ENCODE peak calls at places on chromosomes 4 and X, in six cellular contexts. One of them, this sample, is unnamed.

GRCh38 chr4:26746742-26747351 is 113.8 kb upstream of the STIM2 start:
- DNase-seq in GM12878: peak
- DNase-seq in SK-N-SH: no peak
- DNase-seq in K562: peak
- DNase-seq in HepG2: no peak
- DNase-seq in H1: no peak
- DNase-seq in this sample: no peak

GRCh38 chrX:40105791-40106676 is 8.3 kb upstream of the BCOR start:
- DNase-seq in GM12878: no peak
- DNase-seq in SK-N-SH: peak
- DNase-seq in K562: peak
- DNase-seq in HepG2: no peak
- DNase-seq in H1: peak
- DNase-seq in this sample: peak

GRCh38 chr4:96766359-96766758 is 926.5 kb downstream of the PDHA2 start:
- DNase-seq in GM12878: no peak
- DNase-seq in SK-N-SH: no peak
- DNase-seq in K562: no peak
- DNase-seq in HepG2: no peak
- DNase-seq in H1: no peak
- DNase-seq in this sample: no peak

GRCh38 chrX:40267334-40268118 is 169.8 kb upstream of the BCOR start:
- DNase-seq in GM12878: peak
- DNase-seq in SK-N-SH: no peak
- DNase-seq in K562: no peak
- DNase-seq in HepG2: no peak
- DNase-seq in H1: no peak
- DNase-seq in this sample: peak

GRCh38 chr4:87073570-87074470 is 139.0 kb downstream of the AFF1 start:
- DNase-seq in GM12878: peak
- DNase-seq in SK-N-SH: peak
- DNase-seq in K562: no peak
- DNase-seq in HepG2: no peak
- DNase-seq in H1: no peak
- DNase-seq in this sample: no peak

GRCh38 chr4:27666943-27667342 is 806.3 kb downstream of the STIM2 start:
- DNase-seq in GM12878: no peak
- DNase-seq in SK-N-SH: peak
- DNase-seq in K562: peak
- DNase-seq in HepG2: no peak
- DNase-seq in H1: no peak
- DNase-seq in this sample: no peak

GRCh38 chr4:188197566-188197965 is 58.3 kb downstream of the TRIML1 start:
- DNase-seq in GM12878: no peak
- DNase-seq in SK-N-SH: no peak
- DNase-seq in K562: no peak
- DNase-seq in HepG2: no peak
- DNase-seq in H1: no peak
- DNase-seq in this sample: no peak

GRCh38 chr4:3436798-3437581 is 4.8 kb upstream of the HGFAC start:
- DNase-seq in GM12878: peak
- DNase-seq in SK-N-SH: no peak
- DNase-seq in K562: no peak
- DNase-seq in HepG2: no peak
- DNase-seq in H1: no peak
- DNase-seq in this sample: no peak

GRCh38 chr4:147160908-147161513 is 215.3 kb upstream of the TTC29 start:
- DNase-seq in GM12878: no peak
- DNase-seq in SK-N-SH: peak
- DNase-seq in K562: peak
- DNase-seq in HepG2: peak
- DNase-seq in H1: no peak
- DNase-seq in this sample: peak

GRCh38 chr4:80878218-80878617 is 152.3 kb upstream of the BMP3 start:
- DNase-seq in GM12878: no peak
- DNase-seq in SK-N-SH: no peak
- DNase-seq in K562: no peak
- DNase-seq in HepG2: no peak
- DNase-seq in H1: no peak
- DNase-seq in this sample: no peak

GRCh38 chr4:36244257-36245084 is at the start of gene ARAP2:
- DNase-seq in GM12878: no peak
- DNase-seq in SK-N-SH: peak
- DNase-seq in K562: peak
- DNase-seq in HepG2: no peak
- DNase-seq in H1: peak
- DNase-seq in this sample: peak

GRCh38 chr4:36237366-36238353 is 6.7 kb downstream of the ARAP2 start:
- DNase-seq in GM12878: no peak
- DNase-seq in SK-N-SH: no peak
- DNase-seq in K562: no peak
- DNase-seq in HepG2: no peak
- DNase-seq in H1: no peak
- DNase-seq in this sample: no peak

GRCh38 chr4:36243355-36244256 is 708 bp downstream of the ARAP2 start:
- DNase-seq in GM12878: no peak
- DNase-seq in SK-N-SH: peak
- DNase-seq in K562: no peak
- DNase-seq in HepG2: no peak
- DNase-seq in H1: peak
- DNase-seq in this sample: peak

GRCh38 chr4:36241771-36242170 is 2.5 kb downstream of the ARAP2 start:
- DNase-seq in GM12878: peak
- DNase-seq in SK-N-SH: no peak
- DNase-seq in K562: no peak
- DNase-seq in HepG2: no peak
- DNase-seq in H1: no peak
- DNase-seq in this sample: no peak

DNA sequence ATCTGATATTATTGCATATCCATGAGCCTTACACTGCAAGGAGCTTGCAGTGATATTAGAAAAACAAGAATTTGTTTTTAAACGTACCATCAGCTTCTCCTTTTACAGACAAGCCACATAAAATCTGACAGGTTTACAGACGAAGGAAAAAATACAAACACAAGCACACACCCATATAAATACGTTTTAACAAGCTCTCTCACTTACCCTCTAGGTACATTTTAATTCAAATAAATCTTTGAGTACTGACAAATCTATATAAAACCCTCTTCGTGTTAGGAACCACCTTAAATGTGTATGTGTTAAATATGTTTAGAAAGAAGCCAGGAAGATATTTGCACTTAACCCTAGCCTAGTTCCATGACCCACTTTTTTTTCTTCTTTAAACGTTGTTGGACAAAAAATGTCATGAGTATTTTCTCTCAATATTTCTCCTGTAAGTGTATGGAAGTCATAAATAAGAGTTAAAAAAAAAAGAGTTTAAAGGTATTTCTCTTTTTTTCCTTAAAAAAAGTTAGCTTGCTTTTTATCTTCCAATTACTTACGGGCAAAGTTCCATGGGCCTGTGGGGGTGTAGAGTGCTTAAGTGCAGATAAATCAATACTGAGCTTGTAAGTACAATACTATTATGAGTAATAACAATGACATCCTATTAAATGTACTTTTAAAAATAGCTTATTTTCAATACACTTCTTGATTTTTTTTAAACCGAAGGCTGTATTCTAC is 1.5 kb downstream of the ARAP2 start:
- DNase-seq in GM12878: no peak
- DNase-seq in SK-N-SH: no peak
- DNase-seq in K562: no peak
- DNase-seq in HepG2: no peak
- DNase-seq in H1: no peak
- DNase-seq in this sample: no peak
- TF ChIP-seq GABPA in GM12878: no peak
- TF ChIP-seq GABPA in SK-N-SH: no peak
- TF ChIP-seq GABPA in K562: no peak
- TF ChIP-seq GABPA in HepG2: no peak
- TF ChIP-seq GABPA in H1: no peak
- TF ChIP-seq GABPA in this sample: no peak

GRCh38 chr4:125390727-125391126 is 76.0 kb downstream of the FAT4 start:
- DNase-seq in GM12878: no peak
- DNase-seq in SK-N-SH: no peak
- DNase-seq in K562: no peak
- DNase-seq in HepG2: no peak
- DNase-seq in H1: no peak
- DNase-seq in this sample: no peak

GRCh38 chr4:125393825-125394224 is 79.1 kb downstream of the FAT4 start:
- DNase-seq in GM12878: no peak
- DNase-seq in SK-N-SH: no peak
- DNase-seq in K562: no peak
- DNase-seq in HepG2: no peak
- DNase-seq in H1: no peak
- DNase-seq in this sample: no peak

GRCh38 chr4:125390126-125390525 is 75.4 kb downstream of the FAT4 start:
- DNase-seq in GM12878: no peak
- DNase-seq in SK-N-SH: no peak
- DNase-seq in K562: no peak
- DNase-seq in HepG2: no peak
- DNase-seq in H1: no peak
- DNase-seq in this sample: no peak

GRCh38 chr4:125389713-125390112 is 75.0 kb downstream of the FAT4 start:
- DNase-seq in GM12878: no peak
- DNase-seq in SK-N-SH: no peak
- DNase-seq in K562: no peak
- DNase-seq in HepG2: no peak
- DNase-seq in H1: no peak
- DNase-seq in this sample: no peak

GRCh38 chr4:125392683-125393082 is 77.9 kb downstream of the FAT4 start:
- DNase-seq in GM12878: no peak
- DNase-seq in SK-N-SH: no peak
- DNase-seq in K562: no peak
- DNase-seq in HepG2: no peak
- DNase-seq in H1: no peak
- DNase-seq in this sample: no peak
- H3K4me3 ChIP-seq in GM12878: no peak
- H3K4me3 ChIP-seq in SK-N-SH: no peak
- H3K4me3 ChIP-seq in K562: no peak
- H3K4me3 ChIP-seq in HepG2: no peak
- H3K4me3 ChIP-seq in H1: no peak
- H3K4me3 ChIP-seq in this sample: no peak

DNA sequence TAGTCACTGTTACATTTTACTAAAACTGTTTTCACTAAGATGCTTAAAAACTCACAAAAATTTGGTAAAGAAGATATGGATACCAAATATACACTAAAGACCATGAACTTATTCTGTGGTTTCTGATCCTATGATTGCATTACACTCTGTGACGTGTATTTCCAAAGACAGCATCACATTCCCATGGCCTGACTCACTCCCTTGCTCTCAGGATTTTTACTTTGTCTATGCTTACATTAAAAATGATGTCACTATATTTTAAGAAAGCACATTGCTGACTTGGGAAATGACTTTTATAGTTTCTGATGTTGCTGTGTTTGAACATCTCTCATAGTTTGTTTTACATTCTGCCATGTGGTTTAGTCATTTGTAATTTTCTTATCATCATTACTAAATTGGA is 327.9 kb upstream of the MAGEB18 start:
- DNase-seq in GM12878: no peak
- DNase-seq in SK-N-SH: no peak
- DNase-seq in K562: no peak
- DNase-seq in HepG2: no peak
- DNase-seq in H1: no peak
- DNase-seq in this sample: no peak
- TF ChIP-seq GABPA in GM12878: no peak
- TF ChIP-seq GABPA in SK-N-SH: no peak
- TF ChIP-seq GABPA in K562: no peak
- TF ChIP-seq GABPA in HepG2: no peak
- TF ChIP-seq GABPA in H1: no peak
- TF ChIP-seq GABPA in this sample: no peak

GRCh38 chr4:140047781-140048180 is 106.2 kb downstream of the MAML3 start:
- DNase-seq in GM12878: no peak
- DNase-seq in SK-N-SH: no peak
- DNase-seq in K562: no peak
- DNase-seq in HepG2: no peak
- DNase-seq in H1: no peak
- DNase-seq in this sample: no peak

GRCh38 chr4:140049024-140049923 is 104.7 kb downstream of the MAML3 start:
- DNase-seq in GM12878: no peak
- DNase-seq in SK-N-SH: peak
- DNase-seq in K562: no peak
- DNase-seq in HepG2: peak
- DNase-seq in H1: peak
- DNase-seq in this sample: peak

GRCh38 chr4:140048419-140049022 is 105.5 kb downstream of the MAML3 start:
- DNase-seq in GM12878: no peak
- DNase-seq in SK-N-SH: no peak
- DNase-seq in K562: no peak
- DNase-seq in HepG2: no peak
- DNase-seq in H1: no peak
- DNase-seq in this sample: no peak

GRCh38 chr4:140052050-140052449 is 101.9 kb downstream of the MAML3 start:
- DNase-seq in GM12878: no peak
- DNase-seq in SK-N-SH: no peak
- DNase-seq in K562: peak
- DNase-seq in HepG2: peak
- DNase-seq in H1: no peak
- DNase-seq in this sample: peak

GRCh38 chr4:140049924-140050681 is 103.9 kb downstream of the MAML3 start:
- DNase-seq in GM12878: no peak
- DNase-seq in SK-N-SH: peak
- DNase-seq in K562: peak
- DNase-seq in HepG2: no peak
- DNase-seq in H1: peak
- DNase-seq in this sample: no peak
- H3K4me3 ChIP-seq in GM12878: no peak
- H3K4me3 ChIP-seq in SK-N-SH: peak
- H3K4me3 ChIP-seq in K562: no peak
- H3K4me3 ChIP-seq in HepG2: no peak
- H3K4me3 ChIP-seq in H1: no peak
- H3K4me3 ChIP-seq in this sample: no peak

GRCh38 chrX:85927740-85928139 is 119.6 kb downstream of the CHM start:
- DNase-seq in GM12878: no peak
- DNase-seq in SK-N-SH: no peak
- DNase-seq in K562: no peak
- DNase-seq in HepG2: no peak
- DNase-seq in H1: no peak
- DNase-seq in this sample: no peak

GRCh38 chrX:85928606-85929005 is 118.8 kb downstream of the CHM start:
- DNase-seq in GM12878: no peak
- DNase-seq in SK-N-SH: no peak
- DNase-seq in K562: no peak
- DNase-seq in HepG2: no peak
- DNase-seq in H1: no peak
- DNase-seq in this sample: no peak

GRCh38 chrX:85930099-85930498 is 117.3 kb downstream of the CHM start:
- DNase-seq in GM12878: no peak
- DNase-seq in SK-N-SH: no peak
- DNase-seq in K562: peak
- DNase-seq in HepG2: no peak
- DNase-seq in H1: no peak
- DNase-seq in this sample: no peak
- TF ChIP-seq GABPA in GM12878: no peak
- TF ChIP-seq GABPA in SK-N-SH: no peak
- TF ChIP-seq GABPA in K562: no peak
- TF ChIP-seq GABPA in HepG2: no peak
- TF ChIP-seq GABPA in H1: no peak
- TF ChIP-seq GABPA in this sample: no peak

This sample was measured in HL-60.